ENCODE peak calls at places on chromosomes 13 and 19, in eight cellular contexts. One of them, this sample, is unnamed.

GRCh38 chr13:44668707-44669106 is 92.6 kb upstream of the TSC22D1 start:
- DNase-seq in NCI-H2171 treated with DMSO at 0.1 percent for 48 hours: no peak
- DNase-seq in body of pancreas: no peak
- DNase-seq in germinal center: no peak
- DNase-seq in Ammon's horn: no peak
- DNase-seq in KBM-7: no peak
- DNase-seq in central memory CD4-positive, alpha-beta T cell: no peak
- DNase-seq in T-helper 1 cell: no peak
- DNase-seq in this sample: no peak

GRCh38 chr19:50368649-50369570 is 3.5 kb upstream of the NAPSA start:
- DNase-seq in T-helper 1 cell: peak
- DNase-seq in KBM-7: peak
- DNase-seq in NCI-H2171 treated with DMSO at 0.1 percent for 48 hours: peak
- DNase-seq in germinal center: peak
- DNase-seq in Ammon's horn: peak
- DNase-seq in central memory CD4-positive, alpha-beta T cell: peak
- DNase-seq in body of pancreas: peak
- DNase-seq in this sample: peak

GRCh38 chr13:100409132-100409531 is 179.5 kb downstream of the GGACT start:
- DNase-seq in NCI-H2171 treated with DMSO at 0.1 percent for 48 hours: no peak
- DNase-seq in T-helper 1 cell: no peak
- DNase-seq in body of pancreas: no peak
- DNase-seq in central memory CD4-positive, alpha-beta T cell: no peak
- DNase-seq in Ammon's horn: no peak
- DNase-seq in germinal center: no peak
- DNase-seq in KBM-7: no peak
- DNase-seq in this sample: no peak

GRCh38 chr13:114115191-114115671 is 17.2 kb downstream of the RASA3 start:
- DNase-seq in KBM-7: peak
- DNase-seq in Ammon's horn: no peak
- DNase-seq in central memory CD4-positive, alpha-beta T cell: no peak
- DNase-seq in germinal center: no peak
- DNase-seq in NCI-H2171 treated with DMSO at 0.1 percent for 48 hours: no peak
- DNase-seq in body of pancreas: peak
- DNase-seq in T-helper 1 cell: no peak
- DNase-seq in this sample: no peak

GRCh38 chr19:44003461-44004134 is 841 bp downstream of the ZNF230 start:
- DNase-seq in germinal center: peak
- DNase-seq in KBM-7: peak
- DNase-seq in T-helper 1 cell: peak
- DNase-seq in body of pancreas: no peak
- DNase-seq in central memory CD4-positive, alpha-beta T cell: no peak
- DNase-seq in NCI-H2171 treated with DMSO at 0.1 percent for 48 hours: no peak
- DNase-seq in Ammon's horn: no peak
- DNase-seq in this sample: no peak

GRCh38 chr19:16607819-16608218 is 20.2 kb downstream of the MED26 start:
- DNase-seq in KBM-7: no peak
- DNase-seq in body of pancreas: no peak
- DNase-seq in germinal center: no peak
- DNase-seq in Ammon's horn: no peak
- DNase-seq in T-helper 1 cell: no peak
- DNase-seq in NCI-H2171 treated with DMSO at 0.1 percent for 48 hours: no peak
- DNase-seq in central memory CD4-positive, alpha-beta T cell: no peak
- DNase-seq in this sample: no peak

GRCh38 chr13:111512707-111513106 is 192.3 kb downstream of the TEX29 start:
- DNase-seq in germinal center: no peak
- DNase-seq in T-helper 1 cell: no peak
- DNase-seq in KBM-7: no peak
- DNase-seq in central memory CD4-positive, alpha-beta T cell: no peak
- DNase-seq in Ammon's horn: no peak
- DNase-seq in NCI-H2171 treated with DMSO at 0.1 percent for 48 hours: no peak
- DNase-seq in body of pancreas: no peak
- DNase-seq in this sample: no peak

GRCh38 chr13:110431851-110432294 is 124.8 kb downstream of the COL4A2 start:
- DNase-seq in KBM-7: no peak
- DNase-seq in germinal center: no peak
- DNase-seq in T-helper 1 cell: no peak
- DNase-seq in Ammon's horn: no peak
- DNase-seq in body of pancreas: no peak
- DNase-seq in NCI-H2171 treated with DMSO at 0.1 percent for 48 hours: no peak
- DNase-seq in central memory CD4-positive, alpha-beta T cell: no peak
- DNase-seq in this sample: peak

GRCh38 chr13:32911506-32911905 is 104.7 kb upstream of the KL start:
- DNase-seq in germinal center: peak
- DNase-seq in NCI-H2171 treated with DMSO at 0.1 percent for 48 hours: peak
- DNase-seq in T-helper 1 cell: peak
- DNase-seq in body of pancreas: no peak
- DNase-seq in central memory CD4-positive, alpha-beta T cell: no peak
- DNase-seq in KBM-7: peak
- DNase-seq in Ammon's horn: peak
- DNase-seq in this sample: peak

This sample was measured in LNCaP clone FGC.